ENCODE peak calls at places on chromosomes 11 and 22, in ten cellular contexts. E, K, U, M, C, R, N, F, H and B are unnamed samples.

GRCh38 chr11:45652781-45653180 is 12.6 kb downstream of the CHST1 start:
- DNase-seq in E (no peak), K (no peak), U (peak; percentile 81), M (peak; percentile 75), C (no peak), R (no peak), N (peak; percentile 52), F (no peak), H (no peak), B (peak; percentile 72)

GRCh38 chr11:120337133-120337895 is 1.1 kb downstream of the ARHGEF12 start:
- DNase-seq in E (peak; percentile 28), K (peak; percentile 41), U (no peak), M (no peak), C (peak; percentile 33), R (no peak), N (no peak), F (no peak), H (peak; percentile 47), B (no peak)

GRCh38 chr11:22566293-22566692 is 59.3 kb downstream of the FANCF start:
- DNase-seq in E (no peak), K (peak; percentile 55), U (no peak), M (no peak), C (no peak), R (no peak), N (no peak), F (no peak), H (no peak), B (no peak)

GRCh38 chr11:721913-722811 is 16.1 kb downstream of the EPS8L2 start:
- DNase-seq in E (no peak), K (peak; percentile 53), U (no peak), M (no peak), C (peak; percentile 28), R (peak; percentile 69), N (no peak), F (no peak), H (no peak), B (no peak)

GRCh38 chr11:89182773-89183172 is 5.1 kb downstream of the TYR start:
- DNase-seq in E (no peak), K (no peak), U (no peak), M (no peak), C (no peak), R (no peak), N (peak; percentile 53), F (peak; percentile 23), H (no peak), B (no peak)

GRCh38 chr11:79200398-79201070 is 240.3 kb downstream of the TENM4 start:
- DNase-seq in E (no peak), K (no peak), U (no peak), M (no peak), C (no peak), R (no peak), N (no peak), F (no peak), H (no peak), B (peak; percentile 54)

GRCh38 chr22:47027766-47028165 is 265.3 kb downstream of the TBC1D22A start:
- DNase-seq in E (no peak), K (peak; percentile 39), U (no peak), M (no peak), C (no peak), R (no peak), N (no peak), F (no peak), H (no peak), B (no peak)

GRCh38 chr22:17077255-17077654 is 7.5 kb upstream of the IL17RA start:
- DNase-seq in E (no peak), K (no peak), U (peak; percentile 72), M (peak; percentile 55), C (no peak), R (no peak), N (peak; percentile 88), F (peak; percentile 79), H (no peak), B (peak; percentile 41)

GRCh38 chr11:113695207-113695606 is 10.9 kb downstream of the TMPRSS5 start:
- DNase-seq in E (no peak), K (no peak), U (no peak), M (no peak), C (no peak), R (no peak), N (no peak), F (no peak), H (no peak), B (no peak)

GRCh38 chr11:113694390-113694789 is 11.7 kb downstream of the TMPRSS5 start:
- DNase-seq in E (no peak), K (no peak), U (no peak), M (no peak), C (no peak), R (no peak), N (no peak), F (no peak), H (no peak), B (no peak)

GRCh38 chr11:113689711-113690618 is 16.1 kb downstream of the TMPRSS5 start:
- DNase-seq in E (no peak), K (no peak), U (no peak), M (no peak), C (no peak), R (no peak), N (no peak), F (no peak), H (no peak), B (no peak)

GRCh38 chr11:113693030-113693429 is 13.1 kb downstream of the TMPRSS5 start:
- DNase-seq in E (no peak), K (no peak), U (no peak), M (no peak), C (no peak), R (no peak), N (no peak), F (no peak), H (no peak), B (no peak)

DNA sequence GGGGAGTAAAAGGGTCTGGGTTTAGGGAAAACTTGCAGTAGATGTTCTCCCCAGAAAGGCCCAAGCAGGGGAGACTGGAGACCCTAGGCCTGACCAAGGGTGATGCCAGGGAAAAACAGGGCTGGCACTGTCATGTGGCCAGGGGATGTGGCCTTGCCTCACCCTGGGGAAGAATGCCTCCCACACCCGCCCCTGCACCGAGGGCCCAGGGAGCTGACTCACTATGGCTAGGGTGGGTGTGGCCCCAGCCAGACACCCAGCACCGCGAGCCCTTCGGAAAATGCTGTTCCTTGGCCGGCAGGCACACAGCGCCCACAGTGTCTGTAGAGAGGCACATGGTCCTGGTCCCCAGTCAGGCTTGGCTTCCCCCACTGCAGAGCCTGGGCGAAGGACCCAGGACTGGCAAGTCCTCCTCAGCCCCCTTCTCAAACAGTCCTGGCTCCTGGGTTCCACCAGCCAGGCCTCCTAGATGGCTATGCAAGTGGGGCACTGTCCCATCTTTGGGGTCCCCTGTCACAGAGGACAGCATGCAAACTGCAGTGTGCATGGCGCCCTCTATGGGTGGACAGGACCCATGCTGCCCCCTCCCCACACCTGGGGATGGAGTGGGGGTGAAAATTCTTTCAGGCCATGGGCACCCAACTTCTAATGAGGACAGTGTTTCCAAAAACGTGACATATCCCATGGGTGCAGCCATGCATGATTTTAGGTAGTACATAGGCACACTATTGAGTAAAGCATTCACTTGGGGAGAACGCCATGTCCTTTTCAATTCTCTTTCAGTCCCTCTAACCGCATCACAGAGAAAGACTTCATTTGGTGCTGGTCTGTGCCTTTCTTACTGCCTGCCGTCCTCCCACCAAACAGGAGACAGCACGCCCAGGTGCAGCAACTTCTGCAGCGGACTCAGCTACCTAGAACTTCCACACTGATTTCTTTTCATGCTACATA is 15.2 kb downstream of the TMPRSS5 start:
- DNase-seq in E (peak; percentile 51), K (peak; percentile 83), U (peak; percentile 71), M (peak; percentile 22), C (peak; percentile 56), R (peak; percentile 44), N (peak; percentile 32), F (no peak), H (peak; percentile 23), B (peak; percentile 76)
- TF ChIP-seq CTCF in E (peak; percentile 74), K (peak; percentile 93), U (peak; percentile 22), M (no peak), C (no peak), R (peak; percentile 55), N (no peak), F (peak; percentile 52), H (peak; percentile 90), B (no peak)

DNA sequence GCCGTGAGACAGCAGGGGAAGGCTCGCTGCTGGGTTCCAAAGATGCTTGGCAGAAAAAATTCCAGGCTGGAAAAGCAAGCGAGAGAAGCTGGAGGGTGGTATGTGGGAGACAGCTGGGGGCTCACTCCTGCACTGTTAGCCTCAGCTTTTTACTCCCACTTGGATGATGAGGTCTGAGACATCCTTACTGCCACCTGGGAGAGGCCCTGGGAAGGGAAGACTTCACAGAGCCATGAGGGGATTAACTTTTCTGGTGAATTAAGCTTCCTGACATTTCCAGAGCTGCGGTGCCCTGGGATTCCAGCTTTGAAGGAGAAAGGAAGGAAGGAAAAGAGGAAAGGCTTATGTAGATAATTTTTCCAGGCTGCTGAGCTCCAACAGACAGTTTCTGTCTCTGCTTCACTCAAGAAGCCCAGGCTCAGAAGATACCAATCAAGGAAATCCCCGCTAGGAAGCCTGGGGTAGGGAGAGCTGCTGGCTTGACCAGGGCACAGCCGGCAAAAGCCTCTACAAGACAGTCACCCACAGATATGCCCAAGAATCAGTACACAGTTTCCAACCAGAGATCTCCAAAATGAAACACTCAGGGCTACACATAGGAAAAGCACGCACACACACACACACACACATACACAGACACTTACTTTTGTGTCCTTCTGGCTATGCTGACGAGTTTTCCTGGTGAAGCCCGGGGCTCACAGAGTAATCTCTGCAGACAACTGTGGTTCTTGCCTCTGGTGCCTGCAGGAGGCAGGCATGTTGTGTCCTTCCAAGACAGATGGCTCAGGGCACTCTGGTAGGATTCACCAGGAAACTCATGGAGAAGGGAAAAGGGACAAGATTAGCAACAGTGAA is 907 bp downstream of the MCHR1 start:
- DNase-seq in E (peak; percentile 24), K (peak; percentile 31), U (peak; percentile 20), M (peak; percentile 18), C (no peak), R (no peak), N (peak; percentile 31), F (no peak), H (peak; percentile 34), B (no peak)
- TF ChIP-seq CTCF in E (no peak), K (no peak), U (no peak), M (peak; percentile 4), C (no peak), R (no peak), N (no peak), F (peak; percentile 11), H (peak; percentile 25), B (no peak)

GRCh38 chr11:1916986-1917522 is 2.4 kb upstream of the TNNT3 start:
- DNase-seq in E (no peak), K (no peak), U (no peak), M (no peak), C (no peak), R (no peak), N (no peak), F (no peak), H (no peak), B (no peak)

GRCh38 chr11:1919428-1920127 is at the start of gene TNNT3:
- DNase-seq in E (no peak), K (no peak), U (peak; percentile 27), M (no peak), C (peak; percentile 63), R (no peak), N (no peak), F (no peak), H (no peak), B (no peak)

GRCh38 chr11:1918436-1919315 is 827 bp upstream of the TNNT3 start:
- DNase-seq in E (no peak), K (no peak), U (no peak), M (no peak), C (no peak), R (no peak), N (no peak), F (no peak), H (no peak), B (no peak)

GRCh38 chr11:1916132-1916985 is 3.1 kb upstream of the TNNT3 start:
- DNase-seq in E (no peak), K (no peak), U (no peak), M (no peak), C (no peak), R (no peak), N (no peak), F (no peak), H (no peak), B (no peak)

GRCh38 chr11:1917523-1918435 is 1.7 kb upstream of the TNNT3 start:
- DNase-seq in E (no peak), K (peak; percentile 59), U (no peak), M (no peak), C (peak; percentile 59), R (no peak), N (no peak), F (no peak), H (no peak), B (no peak)
- TF ChIP-seq CTCF in E (peak; percentile 75), K (peak; percentile 53), U (peak; percentile 68), M (peak; percentile 44), C (peak; percentile 79), R (peak; percentile 48), N (no peak), F (peak; percentile 44), H (peak; percentile 20), B (peak; percentile 31)

GRCh38 chr11:60338053-60338452 is 11.0 kb downstream of the MS4A6E start:
- DNase-seq in E (no peak), K (no peak), U (no peak), M (no peak), C (no peak), R (no peak), N (no peak), F (no peak), H (no peak), B (no peak)
- TF ChIP-seq CTCF in E (no peak), K (no peak), U (no peak), M (no peak), C (no peak), R (no peak), N (no peak), F (no peak), H (no peak), B (no peak)